ENCODE peak calls at places on chromosomes 11 and 22, in five cellular contexts. G is ovary, F is left ventricle myocardium inferior, N is iris pigment epithelial cell, B is NCI-H2081. E is an unnamed sample.

GRCh38 chr11:117072517-117073218 is 25.6 kb downstream of the SIK3 start:
- DNase-seq in N (peak), G (no peak), F (no peak), B (no peak), E (no peak)

GRCh38 chr11:1500466-1501420 is 14.2 kb upstream of the MOB2 start:
- DNase-seq in G (peak), N (no peak), F (peak), B (no peak), E (no peak)

GRCh38 chr22:35215993-35216392 is 41.3 kb upstream of the HMGXB4 start:
- DNase-seq in G (no peak), N (no peak), F (no peak), B (no peak), E (no peak)

GRCh38 chr11:76148941-76149613 is 57.2 kb downstream of the WNT11 start:
- DNase-seq in F (no peak), G (no peak), N (peak), B (no peak), E (peak)

GRCh38 chr11:65726660-65727059 is 6.1 kb upstream of the RNASEH2C start:
- DNase-seq in N (no peak), F (no peak), G (no peak), B (no peak), E (no peak)

GRCh38 chr22:21778705-21779363 is 43.2 kb upstream of the YPEL1 start:
- DNase-seq in N (peak), F (no peak), G (no peak), B (no peak), E (no peak)

GRCh38 chr22:50524664-50525103 is 714 bp downstream of the SCO2 start:
- DNase-seq in F (no peak), N (no peak), G (no peak), B (peak), E (peak)

GRCh38 chr11:93895106-93895862 is 44.9 kb upstream of the VSTM5 start:
- DNase-seq in G (no peak), N (peak), F (no peak), B (peak), E (peak)

GRCh38 chr11:57340228-57340627 is 2.1 kb downstream of the P2RX3 start:
- DNase-seq in F (no peak), N (peak), G (peak), B (no peak), E (no peak)

GRCh38 chr11:45158210-45158644 is 11.8 kb downstream of the PRDM11 start:
- DNase-seq in N (peak), G (peak), F (no peak), B (no peak), E (no peak)

GRCh38 chr22:44133161-44133560 is 47.6 kb upstream of the PARVG start:
- DNase-seq in F (no peak), G (peak), N (no peak), B (no peak), E (no peak)

GRCh38 chr22:42273855-42274451 is 3.5 kb upstream of the TCF20 start:
- DNase-seq in B (no peak), N (no peak), F (no peak), G (no peak), E (no peak)

GRCh38 chr11:113393501-113393985 is 6.0 kb downstream of the ANKK1 start:
- DNase-seq in N (no peak), B (no peak), G (no peak), F (no peak), E (no peak)

GRCh38 chr11:59616396-59616982 is 915 bp upstream of the OSBP start:
- DNase-seq in N (no peak), G (peak), B (peak), F (peak), E (no peak)

GRCh38 chr22:25942126-25942988 is 200.4 kb downstream of the MYO18B start:
- DNase-seq in B (peak), N (no peak), F (no peak), G (no peak), E (peak)

GRCh38 chr11:76233936-76234703 is 27.8 kb upstream of the WNT11 start:
- DNase-seq in B (no peak), N (peak), F (peak), G (peak), E (no peak)

GRCh38 chr11:23679041-23679440 is 817.8 kb upstream of the LUZP2 start:
- DNase-seq in B (peak), N (no peak), G (no peak), F (no peak), E (no peak)

GRCh38 chr22:40479887-40480538 is 109.6 kb downstream of the SGSM3 start:
- DNase-seq in G (no peak), F (no peak), B (no peak), N (peak), E (no peak)

GRCh38 chr22:50670513-50670912 is 2.1 kb upstream of the SHANK3 start:
- DNase-seq in N (no peak), F (no peak), G (no peak), B (no peak), E (no peak)

GRCh38 chr22:40261783-40262182 is 84.1 kb downstream of the TNRC6B start:
- DNase-seq in N (no peak), B (no peak), F (no peak), G (no peak), E (no peak)

GRCh38 chr22:26893034-26893710 is 235.8 kb downstream of the MIAT start:
- DNase-seq in F (no peak), G (no peak), B (peak), N (no peak), E (peak)

GRCh38 chr11:83971063-83971462 is 684.9 kb upstream of the CCDC90B start:
- DNase-seq in G (no peak), F (no peak), N (peak), B (peak), E (no peak)

GRCh38 chr11:7421136-7421535 is 64.2 kb upstream of the OLFML1 start:
- DNase-seq in G (no peak), N (no peak), B (no peak), F (no peak), E (no peak)

GRCh38 chr11:8298801-8299786 is 35.4 kb upstream of the LMO1 start:
- DNase-seq in B (no peak), G (peak), F (no peak), N (no peak), E (no peak)

GRCh38 chr22:42151924-42152635 is 21.5 kb upstream of the CYP2D6 start:
- DNase-seq in F (no peak), G (no peak), N (no peak), B (no peak), E (no peak)

GRCh38 chr11:76759517-76759916 is 23.6 kb upstream of the TSKU start:
- DNase-seq in N (no peak), G (no peak), F (no peak), B (no peak), E (no peak)

GRCh38 chr11:94771390-94771789 is 3.2 kb downstream of the AMOTL1 start:
- DNase-seq in B (no peak), F (no peak), G (no peak), N (peak), E (no peak)

GRCh38 chr11:78715639-78716311 is 141.1 kb upstream of the NARS2 start:
- DNase-seq in N (peak), F (no peak), G (no peak), B (peak), E (peak)

GRCh38 chr22:47626428-47627390 is 864.3 kb downstream of the TBC1D22A start:
- DNase-seq in F (no peak), B (no peak), G (peak), N (no peak), E (peak)

GRCh38 chr11:128687321-128687720 is 6.6 kb upstream of the FLI1 start:
- DNase-seq in N (peak), B (no peak), G (no peak), F (no peak), E (no peak)

GRCh38 chr22:23580586-23581251 is 629 bp upstream of the IGLL1 start:
- DNase-seq in F (no peak), B (no peak), N (no peak), G (no peak), E (no peak)

GRCh38 chr11:128467610-128468041 is 119.7 kb downstream of the ETS1 start:
- DNase-seq in N (peak), B (no peak), F (no peak), G (no peak), E (no peak)

GRCh38 chr11:59560702-59561469 is 49.5 kb downstream of the OR4D9 start:
- DNase-seq in B (peak), N (peak), G (peak), F (peak), E (peak)

GRCh38 chr22:24590596-24591173 is 2.2 kb downstream of the LRRC75B start:
- DNase-seq in B (no peak), F (no peak), G (peak), N (no peak), E (no peak)

GRCh38 chr11:61384271-61385242 is 7.8 kb upstream of the TMEM216 start:
- DNase-seq in N (peak), B (peak), G (no peak), F (no peak), E (peak)

GRCh38 chr11:64763804-64764611 is 4.2 kb upstream of the PYGM start:
- DNase-seq in F (no peak), G (no peak), N (no peak), B (no peak), E (no peak)

GRCh38 chr11:35781342-35782171 is 119.0 kb downstream of the TRIM44 start:
- DNase-seq in N (peak), G (no peak), F (no peak), B (no peak), E (no peak)

GRCh38 chr11:128701086-128701485 is 7.2 kb downstream of the FLI1 start:
- DNase-seq in F (no peak), N (peak), B (no peak), G (no peak), E (no peak)

E was measured in SHP77.